ENCODE peak calls at places on chromosomes 12 and 14, in five cellular contexts. F is K562, V is H1, J is HepG2, D is WTC11. C is an unnamed sample.

GRCh38 chr12:65495233-65495632 is 216.8 kb downstream of the MSRB3 start:
- DNase-seq in D (no peak), J (peak; percentile 7), F (no peak), V (no peak), C (no peak)

GRCh38 chr12:57085999-57086950 is 2.6 kb upstream of the NAB2 start:
- DNase-seq in F (peak; percentile 62), D (peak; percentile 80), J (peak; percentile 50), V (no peak), C (no peak)

GRCh38 chr12:53625373-53625945 is 723 bp downstream of the ATF7 start:
- DNase-seq in D (no peak), J (no peak), F (no peak), V (no peak), C (no peak)

GRCh38 chr12:2793561-2793960 is 1.2 kb upstream of the FKBP4 start:
- DNase-seq in F (no peak), J (no peak), V (no peak), D (no peak), C (no peak)

GRCh38 chr14:26808407-26808806 is 210.6 kb upstream of the NOVA1 start:
- DNase-seq in J (no peak), F (no peak), D (no peak), V (no peak), C (no peak)

GRCh38 chr14:57212919-57213318 is 55.8 kb downstream of the EXOC5 start:
- DNase-seq in F (no peak), J (no peak), V (no peak), D (no peak), C (no peak)

GRCh38 chr14:97777622-97778021 is 980.4 kb downstream of the VRK1 start:
- DNase-seq in D (no peak), F (no peak), V (no peak), J (no peak), C (no peak)

GRCh38 chr14:51219473-51220448 is 20.3 kb upstream of the TMX1 start:
- DNase-seq in F (no peak), D (no peak), V (no peak), J (peak; percentile 7), C (no peak)

GRCh38 chr12:53328043-53328435 is 6.6 kb upstream of the AAAS start:
- DNase-seq in V (no peak), J (peak; percentile 33), F (peak; percentile 54), D (peak; percentile 70), C (no peak)

GRCh38 chr12:47736216-47736615 is 10.9 kb upstream of the ENDOU start:
- DNase-seq in J (no peak), D (no peak), V (no peak), F (no peak), C (no peak)

DNA sequence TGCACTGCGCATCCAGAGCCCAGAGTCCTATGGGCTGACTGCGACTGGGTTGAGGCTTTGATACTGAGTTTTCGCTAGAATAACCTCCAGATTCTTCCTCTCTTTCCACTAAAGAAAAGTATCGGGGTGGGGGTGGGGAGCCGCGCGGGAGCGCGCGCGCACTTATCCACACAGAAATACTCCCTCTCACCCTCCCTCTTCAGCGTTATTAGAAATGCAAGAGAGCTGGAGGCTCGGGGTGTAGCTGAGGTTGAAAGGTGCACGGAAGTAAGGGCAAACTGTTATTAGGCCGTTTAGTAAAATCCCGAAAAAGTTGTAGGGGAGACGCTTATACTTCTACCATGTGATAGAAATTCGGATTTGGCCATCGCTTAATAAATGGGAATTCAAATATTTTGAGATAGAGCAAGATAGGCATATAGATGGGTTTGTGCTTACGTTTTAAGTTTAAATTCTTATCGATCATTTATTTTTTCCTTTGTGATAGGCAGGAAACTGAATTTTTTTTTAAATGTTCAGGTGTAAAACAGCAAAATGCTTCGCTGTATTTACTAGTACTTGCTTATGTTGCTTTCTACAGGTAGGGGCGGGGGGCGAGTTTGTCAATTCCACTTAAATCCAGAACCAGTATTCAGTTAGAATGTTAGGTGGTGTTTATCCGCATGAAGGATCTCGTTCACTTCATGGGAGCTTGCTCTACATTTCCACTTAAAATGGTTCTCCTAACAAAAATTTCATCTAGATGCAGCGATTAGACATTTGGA is 1.1 kb downstream of the ARHGAP5 start:
- DNase-seq in D (no peak), V (no peak), F (peak; percentile 18), J (peak; percentile 70), C (no peak)
- TF ChIP-seq ATF2 in D (no peak), V (no peak), F (no peak), J (no peak), C (no peak)

DNA sequence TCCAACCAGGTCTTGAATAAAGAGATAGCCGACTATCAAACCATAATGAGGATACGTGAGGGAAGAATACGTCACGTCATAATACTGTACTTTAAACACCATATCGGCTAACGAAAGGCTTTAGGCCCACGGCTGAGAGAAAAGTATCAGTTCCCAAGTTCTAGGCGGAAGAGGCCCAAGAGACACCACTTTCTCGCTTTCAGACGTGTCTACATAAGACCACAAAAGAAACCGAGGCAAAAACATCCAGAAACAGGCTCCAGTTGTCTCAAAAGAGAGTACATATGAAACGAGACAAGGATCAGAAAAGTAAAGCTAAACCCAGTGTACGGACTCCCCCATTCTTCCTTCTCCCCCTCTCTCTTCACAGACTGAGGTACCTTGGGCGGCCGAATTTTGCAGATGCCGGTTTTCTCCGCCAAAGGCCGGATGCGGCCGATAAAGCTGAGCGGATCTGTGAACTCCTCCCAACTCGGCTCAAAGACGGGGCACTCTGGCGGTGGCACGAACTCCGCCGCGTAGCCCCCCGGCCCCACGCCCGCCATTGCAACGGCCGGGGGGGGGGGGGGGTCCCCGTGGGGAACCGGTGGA is 478 bp downstream of the KDM5A start:
- DNase-seq in J (no peak), F (no peak), D (peak; percentile 51), V (no peak), C (no peak)
- TF ChIP-seq CREB1 in J (no peak), F (no peak), D (no peak), V (no peak), C (peak; percentile 25)

DNA sequence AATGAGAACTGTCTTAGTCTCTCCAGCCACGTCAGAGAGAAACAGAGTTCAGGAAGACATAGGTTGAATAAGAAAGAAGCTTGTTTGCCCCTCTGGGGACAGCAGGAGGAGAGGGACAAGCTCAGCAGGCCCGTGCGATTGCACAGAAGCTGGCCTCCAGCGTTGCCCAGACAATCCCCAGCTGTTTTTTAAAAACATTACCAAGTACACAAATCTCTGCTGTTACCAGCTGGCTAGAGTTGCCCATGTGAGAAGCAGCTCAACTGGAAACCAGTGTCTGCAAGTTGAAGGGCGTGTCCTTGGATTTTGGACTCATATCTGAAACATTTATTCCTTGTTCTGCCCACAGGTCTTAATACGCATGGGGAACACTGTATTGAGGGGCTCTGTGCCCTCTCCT is 232.5 kb downstream of the EFCAB11 start:
- DNase-seq in V (no peak), F (no peak), D (no peak), J (no peak), C (no peak)
- TF ChIP-seq ATF2 in V (no peak), F (no peak), D (no peak), J (no peak), C (no peak)

DNA sequence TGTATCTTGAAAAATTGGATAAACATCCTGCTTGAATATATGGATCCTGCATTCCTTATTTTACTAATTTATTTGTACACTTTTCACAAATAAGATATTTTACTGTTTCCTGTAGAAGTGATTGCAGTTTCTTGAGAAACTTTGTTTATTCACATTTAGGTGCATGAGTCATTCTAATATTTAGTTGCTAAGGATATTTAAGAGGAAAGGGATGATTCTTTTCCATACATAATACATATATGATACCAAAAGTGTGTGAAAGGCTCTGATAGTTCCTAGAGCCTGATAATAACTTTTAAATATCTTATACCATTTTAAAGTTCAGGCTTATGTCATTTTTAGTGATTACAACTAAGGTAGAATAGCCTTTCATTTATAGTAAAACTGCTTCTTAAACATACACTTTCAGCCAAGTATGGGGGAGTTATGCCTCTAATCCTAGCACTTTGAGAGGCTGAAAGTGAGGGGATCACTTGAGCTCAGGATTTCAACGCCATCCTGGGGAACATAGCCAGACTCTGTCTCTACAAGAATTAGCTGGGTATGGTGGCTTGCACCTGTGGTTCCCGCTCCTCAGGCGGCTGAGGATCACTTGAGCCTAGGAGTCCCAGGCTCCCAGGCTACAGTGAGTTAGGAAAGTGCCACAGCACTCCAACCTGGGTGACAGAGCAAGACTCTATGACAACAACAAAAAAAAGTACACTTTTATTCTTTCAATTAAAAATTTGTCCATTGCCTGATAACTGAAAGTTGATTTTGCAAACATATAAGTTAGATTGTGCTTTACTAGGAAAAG is 262.6 kb upstream of the LRIG3 start:
- DNase-seq in J (no peak), D (no peak), F (no peak), V (no peak), C (no peak)
- TF ChIP-seq CREB1 in J (no peak), D (no peak), F (no peak), V (no peak), C (no peak)

GRCh38 chr12:92908108-92908507 is 21.0 kb downstream of the EEA1 start:
- DNase-seq in F (no peak), D (no peak), V (no peak), J (no peak), C (no peak)
- TF ChIP-seq ATF2 in F (no peak), D (no peak), V (no peak), J (no peak), C (no peak)

GRCh38 chr14:68611611-68612010 is 181.3 kb downstream of the ZFP36L1 start:
- DNase-seq in F (no peak), D (no peak), V (no peak), J (no peak), C (no peak)

GRCh38 chr14:68610251-68610793 is 182.5 kb downstream of the ZFP36L1 start:
- DNase-seq in J (peak; percentile 50), F (no peak), D (no peak), V (no peak), C (no peak)

GRCh38 chr14:68608235-68608962 is 184.5 kb downstream of the ZFP36L1 start:
- DNase-seq in F (no peak), V (no peak), J (no peak), D (no peak), C (no peak)

GRCh38 chr14:68609012-68609411 is 183.9 kb downstream of the ZFP36L1 start:
- DNase-seq in J (no peak), F (no peak), D (no peak), V (no peak), C (no peak)

DNA sequence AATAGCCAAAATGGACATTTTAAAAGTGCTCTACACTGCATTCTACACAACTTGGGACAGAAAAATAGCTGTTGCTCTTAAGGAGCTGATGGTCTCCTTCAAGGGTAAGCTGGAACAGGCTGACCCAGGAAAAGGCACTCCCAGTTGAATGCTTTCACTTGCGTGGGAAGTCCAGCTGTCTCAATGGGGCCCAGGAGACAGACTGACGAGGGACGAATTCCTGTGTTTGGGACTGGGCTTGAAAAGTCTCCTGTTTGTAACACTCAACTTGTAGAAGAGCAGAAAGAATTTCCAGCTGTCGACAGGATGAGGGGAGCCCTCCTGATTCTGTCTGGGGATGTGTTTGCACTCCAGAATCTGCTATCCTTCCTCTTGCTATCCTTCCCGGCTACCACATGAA is 180.8 kb downstream of the ZFP36L1 start:
- DNase-seq in V (no peak), F (no peak), D (no peak), J (no peak), C (no peak)
- TF ChIP-seq CREB1 in V (no peak), F (no peak), D (no peak), J (no peak), C (no peak)

DNA sequence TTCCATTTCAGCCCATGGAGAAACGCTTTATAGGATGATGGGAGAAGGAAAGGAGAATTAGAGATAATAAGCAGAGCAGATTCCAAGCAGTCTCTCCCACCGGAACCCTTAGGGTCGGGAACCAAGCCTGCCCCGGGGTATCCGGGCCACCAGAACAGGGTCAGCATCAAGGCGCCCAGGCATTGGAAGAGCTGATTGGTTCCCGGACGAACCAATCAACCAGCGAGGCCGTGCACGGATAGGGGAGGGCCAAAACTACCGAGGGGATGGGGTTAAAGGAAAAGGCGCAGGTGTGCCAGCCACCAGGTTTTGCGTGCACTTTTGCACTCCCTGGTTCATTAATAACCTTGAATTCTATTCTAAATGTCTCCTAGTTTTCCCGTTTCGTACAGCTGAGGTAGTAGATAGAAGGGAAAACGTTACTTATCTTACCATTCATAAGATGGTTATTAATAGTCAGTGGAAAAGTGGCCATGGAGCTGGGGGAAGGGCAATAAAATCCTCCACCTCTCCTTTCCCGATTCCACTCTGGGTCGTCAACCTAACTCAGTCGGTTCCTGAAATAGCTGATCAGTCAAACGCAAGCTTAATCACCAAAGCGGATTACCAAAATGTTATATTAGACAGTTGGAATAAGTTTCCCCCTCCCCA is 1.6 kb downstream of the PPM1H start:
- DNase-seq in V (no peak), D (peak; percentile 75), J (peak; percentile 52), F (peak; percentile 46), C (no peak)
- TF ChIP-seq ATF2 in V (no peak), D (no peak), J (no peak), F (no peak), C (no peak)